ENCODE peak calls at places on chromosomes 1 and 21, in nine cellular contexts. K is EH; N is KBM-7; J is WTC11; U is ELR; Q is omental fat pad; Z is CD4-positive, alpha-beta memory T cell; L is left ventricle myocardium inferior; S is NCI-H1694 treated with DMSO at 0.1 percent for 48 hours. O is an unnamed sample.

GRCh38 chr1:27686223-27686990 is 14.4 kb upstream of the IFI6 start:
- DNase-seq in Q (no peak), K (no peak), S (no peak), J (peak), L (no peak), N (no peak), U (no peak), Z (no peak), O (peak)

GRCh38 chr1:109383850-109384249 is 13.9 kb downstream of the SORT1 start:
- DNase-seq in S (no peak), U (no peak), Z (no peak), K (no peak), J (no peak), N (no peak), Q (no peak), L (no peak), O (no peak)

GRCh38 chr21:36429672-36430546 is 44.7 kb downstream of the CHAF1B start:
- DNase-seq in U (peak), J (peak), L (peak), Z (peak), S (no peak), Q (peak), K (peak), N (peak), O (peak)

GRCh38 chr1:212596798-212597197 is 11.8 kb upstream of the ATF3 start:
- DNase-seq in L (no peak), N (no peak), U (no peak), Q (no peak), Z (no peak), S (no peak), K (no peak), J (no peak), O (no peak)

GRCh38 chr1:211648980-211649934 is 26.2 kb downstream of the NEK2 start:
- DNase-seq in S (peak), N (no peak), J (peak), Z (no peak), L (peak), U (peak), K (peak), Q (no peak), O (peak)

GRCh38 chr1:18653375-18653774 is 22.7 kb downstream of the PAX7 start:
- DNase-seq in L (no peak), J (no peak), S (no peak), Z (no peak), U (no peak), K (no peak), Q (no peak), N (no peak), O (no peak)

GRCh38 chr1:183761871-183762270 is 43.0 kb upstream of the RGL1 start:
- DNase-seq in Q (no peak), L (no peak), K (peak), J (no peak), U (no peak), N (no peak), Z (no peak), S (no peak), O (no peak)

GRCh38 chr1:85361606-85362005 is 85.2 kb upstream of the BCL10 start:
- DNase-seq in J (no peak), K (no peak), Q (no peak), L (no peak), N (no peak), S (no peak), U (no peak), Z (no peak), O (no peak)

GRCh38 chr21:44579056-44579832 is 1.2 kb downstream of the KRTAP10-5 start:
- DNase-seq in J (no peak), Z (no peak), N (no peak), U (no peak), L (no peak), Q (no peak), S (no peak), K (no peak), O (no peak)

GRCh38 chr1:10556430-10557005 is 81.8 kb downstream of the PEX14 start:
- DNase-seq in N (no peak), S (no peak), Q (no peak), L (no peak), K (no peak), Z (no peak), U (no peak), J (peak), O (no peak)

GRCh38 chr1:30884723-30885122 is 23.8 kb downstream of the SDC3 start:
- DNase-seq in L (no peak), U (no peak), Q (no peak), Z (no peak), J (no peak), N (no peak), K (no peak), S (no peak), O (no peak)

GRCh38 chr21:44820851-44821250 is 3.0 kb upstream of the SUMO3 start:
- DNase-seq in Z (no peak), K (peak), J (no peak), L (no peak), Q (no peak), N (no peak), U (peak), S (no peak), O (no peak)

GRCh38 chr1:173914366-173914871 is 2.7 kb downstream of the SERPINC1 start:
- DNase-seq in J (peak), K (peak), N (peak), S (peak), L (no peak), U (peak), Q (no peak), Z (peak), O (peak)

GRCh38 chr1:93605812-93606512 is 75.7 kb downstream of the BCAR3 start:
- DNase-seq in S (no peak), N (no peak), Z (no peak), U (peak), K (peak), L (no peak), Q (no peak), J (no peak), O (no peak)

GRCh38 chr1:110309768-110310167 is 29.4 kb upstream of the RBM15 start:
- DNase-seq in K (peak), Z (no peak), U (peak), L (no peak), J (no peak), N (no peak), Q (no peak), S (no peak), O (no peak)

GRCh38 chr1:80054129-80054528 is 1047.6 kb upstream of the ADGRL4 start:
- DNase-seq in K (peak), U (peak), Z (no peak), S (peak), N (no peak), J (no peak), L (no peak), Q (no peak), O (no peak)

GRCh38 chr1:227058321-227058751 is 118.2 kb downstream of the COQ8A start:
- DNase-seq in K (peak), U (peak), Q (no peak), N (no peak), Z (no peak), L (no peak), S (no peak), J (no peak), O (no peak)

GRCh38 chr21:37337179-37337578 is 29.4 kb upstream of the DYRK1A start:
- DNase-seq in U (no peak), K (no peak), Z (no peak), J (no peak), L (no peak), Q (no peak), S (no peak), N (no peak), O (no peak)